ENCODE peak calls at places on chromosomes 13 and 19, in four cellular contexts. E, N, O and V are unnamed samples.

GRCh38 chr19:53892981-53893325 is 11.0 kb downstream of the PRKCG start:
- DNase-seq in E (no peak), N (no peak), O (no peak), V (no peak)

GRCh38 chr19:35712910-35713845 is 4.6 kb upstream of the KMT2B start:
- DNase-seq in E (no peak), N (no peak), O (no peak), V (no peak)

GRCh38 chr13:79380943-79381445 is 25.1 kb downstream of the RBM26 start:
- DNase-seq in E (no peak), N (no peak), O (no peak), V (no peak)

GRCh38 chr13:109628251-109628699 is 158.1 kb downstream of the IRS2 start:
- DNase-seq in E (no peak), N (no peak), O (peak; percentile 52), V (no peak)

GRCh38 chr13:32905864-32906180 is 110.4 kb upstream of the KL start:
- DNase-seq in E (no peak), N (no peak), O (no peak), V (no peak)

GRCh38 chr19:33424181-33424580 is 50.7 kb downstream of the CEBPG start:
- DNase-seq in E (no peak), N (no peak), O (no peak), V (no peak)

GRCh38 chr19:38433268-38433733 is at the start of gene RYR1:
- DNase-seq in E (no peak), N (no peak), O (peak; percentile 11), V (no peak)

GRCh38 chr13:23069571-23069970 is 111.2 kb upstream of the SGCG start:
- DNase-seq in E (no peak), N (no peak), O (peak; percentile 29), V (no peak)

GRCh38 chr19:10565028-10565566 is 713 bp downstream of the KRI1 start:
- DNase-seq in E (no peak), N (no peak), O (peak; percentile 23), V (peak; percentile 76)

GRCh38 chr13:97275775-97276501 is 53.8 kb downstream of the MBNL2 start:
- DNase-seq in E (no peak), N (no peak), O (peak; percentile 32), V (no peak)

GRCh38 chr13:41054212-41054877 is 7.0 kb upstream of the WBP4 start:
- DNase-seq in E (no peak), N (peak; percentile 8), O (peak; percentile 84), V (no peak)

GRCh38 chr13:101554420-101555125 is 102.1 kb downstream of the ITGBL1 start:
- DNase-seq in E (no peak), N (no peak), O (peak; percentile 18), V (no peak)

GRCh38 chr13:113407531-113408393 is 43.8 kb upstream of the GRTP1 start:
- DNase-seq in E (no peak), N (no peak), O (no peak), V (peak; percentile 70)

GRCh38 chr19:30391554-30392551 is 19.7 kb downstream of the ZNF536 start:
- DNase-seq in E (no peak), N (no peak), O (no peak), V (no peak)

GRCh38 chr13:44259045-44260042 is 114.3 kb upstream of the SERP2 start:
- DNase-seq in E (no peak), N (no peak), O (peak; percentile 55), V (peak; percentile 73)

GRCh38 chr13:41568143-41568989 is 111.0 kb downstream of the RGCC start:
- DNase-seq in E (no peak), N (no peak), O (no peak), V (no peak)

GRCh38 chr13:29507356-29507755 is 88.1 kb downstream of the SLC7A1 start:
- DNase-seq in E (peak; percentile 27), N (peak; percentile 33), O (no peak), V (no peak)

GRCh38 chr13:63741029-63741813 is 2325.6 kb upstream of the PCDH20 start:
- DNase-seq in E (no peak), N (no peak), O (no peak), V (no peak)

GRCh38 chr13:40116008-40116407 is 460.5 kb downstream of the COG6 start:
- DNase-seq in E (no peak), N (no peak), O (peak; percentile 96), V (no peak)

GRCh38 chr19:49749055-49749716 is 13.9 kb downstream of the TSKS start:
- DNase-seq in E (no peak), N (no peak), O (peak; percentile 28), V (no peak)

GRCh38 chr13:51906581-51906980 is 44.8 kb downstream of the CCDC70 start:
- DNase-seq in E (no peak), N (no peak), O (peak; percentile 2), V (no peak)

GRCh38 chr19:46875234-46875633 is 14.4 kb downstream of the ARHGAP35 start:
- DNase-seq in E (no peak), N (no peak), O (no peak), V (no peak)

GRCh38 chr13:111280226-111280625 is 40.2 kb upstream of the TEX29 start:
- DNase-seq in E (no peak), N (no peak), O (no peak), V (no peak)

GRCh38 chr13:48603375-48603774 is 50.4 kb upstream of the CYSLTR2 start:
- DNase-seq in E (no peak), N (no peak), O (no peak), V (no peak)